ENCODE peak calls at places on chromosomes 4 and X, in four cellular contexts. One of them, this sample, is unnamed.

GRCh38 chrX:129617420-129617819 is 37.3 kb downstream of the APLN start:
- DNase-seq in CD8-positive, alpha-beta T cell: no peak
- DNase-seq in OCI-LY7: no peak
- DNase-seq in A549: no peak
- DNase-seq in this sample: no peak

GRCh38 chr4:19615086-19615689 is 636.5 kb upstream of the SLIT2 start:
- DNase-seq in CD8-positive, alpha-beta T cell: no peak
- DNase-seq in OCI-LY7: no peak
- DNase-seq in A549: no peak
- DNase-seq in this sample: no peak

GRCh38 chr4:72641611-72642010 is 72.6 kb upstream of the ADAMTS3 start:
- DNase-seq in CD8-positive, alpha-beta T cell: no peak
- DNase-seq in OCI-LY7: no peak
- DNase-seq in A549: no peak
- DNase-seq in this sample: no peak

GRCh38 chrX:139739138-139739537 is 31.2 kb upstream of the MCF2 start:
- DNase-seq in CD8-positive, alpha-beta T cell: peak; percentile 2
- DNase-seq in OCI-LY7: no peak
- DNase-seq in A549: no peak
- DNase-seq in this sample: peak; percentile 8

GRCh38 chrX:107675823-107676555 is 47.7 kb downstream of the PRPS1 start:
- DNase-seq in CD8-positive, alpha-beta T cell: no peak
- DNase-seq in OCI-LY7: peak; percentile 43
- DNase-seq in A549: no peak
- DNase-seq in this sample: no peak

GRCh38 chr4:3407930-3408792 is 33.6 kb upstream of the HGFAC start:
- DNase-seq in CD8-positive, alpha-beta T cell: no peak
- DNase-seq in OCI-LY7: no peak
- DNase-seq in A549: no peak
- DNase-seq in this sample: no peak

GRCh38 chr4:178137732-178138471 is 695.7 kb upstream of the AGA start:
- DNase-seq in CD8-positive, alpha-beta T cell: no peak
- DNase-seq in OCI-LY7: no peak
- DNase-seq in A549: no peak
- DNase-seq in this sample: no peak

GRCh38 chrX:101999644-102000539 is 68.1 kb upstream of the ZMAT1 start:
- DNase-seq in CD8-positive, alpha-beta T cell: no peak
- DNase-seq in OCI-LY7: no peak
- DNase-seq in A549: no peak
- DNase-seq in this sample: no peak

GRCh38 chr4:1087371-1087770 is 26.0 kb downstream of the RNF212 start:
- DNase-seq in CD8-positive, alpha-beta T cell: no peak
- DNase-seq in OCI-LY7: no peak
- DNase-seq in A549: no peak
- DNase-seq in this sample: no peak

GRCh38 chrX:69082055-69082752 is 83.0 kb downstream of the PJA1 start:
- DNase-seq in CD8-positive, alpha-beta T cell: no peak
- DNase-seq in OCI-LY7: no peak
- DNase-seq in A549: no peak
- DNase-seq in this sample: no peak

GRCh38 chr4:118729287-118730286 is 44.4 kb downstream of the METTL14 start:
- DNase-seq in CD8-positive, alpha-beta T cell: no peak
- DNase-seq in OCI-LY7: no peak
- DNase-seq in A549: no peak
- DNase-seq in this sample: no peak

GRCh38 chrX:137574102-137574783 is 8.3 kb downstream of the ZIC3 start:
- DNase-seq in CD8-positive, alpha-beta T cell: no peak
- DNase-seq in OCI-LY7: no peak
- DNase-seq in A549: no peak
- DNase-seq in this sample: no peak

GRCh38 chrX:12113321-12113720 is 25.0 kb upstream of the FRMPD4 start:
- DNase-seq in CD8-positive, alpha-beta T cell: no peak
- DNase-seq in OCI-LY7: no peak
- DNase-seq in A549: no peak
- DNase-seq in this sample: no peak

GRCh38 chr4:64715741-64716140 is 306.5 kb upstream of the TECRL start:
- DNase-seq in CD8-positive, alpha-beta T cell: no peak
- DNase-seq in OCI-LY7: no peak
- DNase-seq in A549: no peak
- DNase-seq in this sample: no peak

GRCh38 chrX:38638952-38639529 is 77.7 kb downstream of the TSPAN7 start:
- DNase-seq in CD8-positive, alpha-beta T cell: no peak
- DNase-seq in OCI-LY7: no peak
- DNase-seq in A549: no peak
- DNase-seq in this sample: no peak

GRCh38 chr4:138757432-138757831 is 258.1 kb upstream of the NOCT start:
- DNase-seq in CD8-positive, alpha-beta T cell: no peak
- DNase-seq in OCI-LY7: no peak
- DNase-seq in A549: no peak
- DNase-seq in this sample: no peak

GRCh38 chr4:169079942-169080827 is 70.1 kb upstream of the CBR4 start:
- DNase-seq in CD8-positive, alpha-beta T cell: no peak
- DNase-seq in OCI-LY7: no peak
- DNase-seq in A549: no peak
- DNase-seq in this sample: no peak

GRCh38 chr4:169085015-169085414 is 75.0 kb upstream of the CBR4 start:
- DNase-seq in CD8-positive, alpha-beta T cell: no peak
- DNase-seq in OCI-LY7: no peak
- DNase-seq in A549: no peak
- DNase-seq in this sample: no peak

GRCh38 chr4:169080970-169081369 is 70.9 kb upstream of the CBR4 start:
- DNase-seq in CD8-positive, alpha-beta T cell: no peak
- DNase-seq in OCI-LY7: peak; percentile 1
- DNase-seq in A549: no peak
- DNase-seq in this sample: no peak
- H3K27ac ChIP-seq in CD8-positive, alpha-beta T cell: no peak overlapping the region
- H3K27ac ChIP-seq in OCI-LY7: no peak overlapping the region
- H3K27ac ChIP-seq in A549: no peak overlapping the region
- H3K27ac ChIP-seq in this sample: no peak overlapping the region

GRCh38 chr4:44931720-44932119 is 205.4 kb upstream of the GNPDA2 start:
- DNase-seq in CD8-positive, alpha-beta T cell: no peak
- DNase-seq in OCI-LY7: no peak
- DNase-seq in A549: no peak
- DNase-seq in this sample: no peak
- TF ChIP-seq CTCF in CD8-positive, alpha-beta T cell: no peak
- TF ChIP-seq CTCF in OCI-LY7: no peak
- TF ChIP-seq CTCF in A549: no peak
- TF ChIP-seq CTCF in this sample: no peak

DNA sequence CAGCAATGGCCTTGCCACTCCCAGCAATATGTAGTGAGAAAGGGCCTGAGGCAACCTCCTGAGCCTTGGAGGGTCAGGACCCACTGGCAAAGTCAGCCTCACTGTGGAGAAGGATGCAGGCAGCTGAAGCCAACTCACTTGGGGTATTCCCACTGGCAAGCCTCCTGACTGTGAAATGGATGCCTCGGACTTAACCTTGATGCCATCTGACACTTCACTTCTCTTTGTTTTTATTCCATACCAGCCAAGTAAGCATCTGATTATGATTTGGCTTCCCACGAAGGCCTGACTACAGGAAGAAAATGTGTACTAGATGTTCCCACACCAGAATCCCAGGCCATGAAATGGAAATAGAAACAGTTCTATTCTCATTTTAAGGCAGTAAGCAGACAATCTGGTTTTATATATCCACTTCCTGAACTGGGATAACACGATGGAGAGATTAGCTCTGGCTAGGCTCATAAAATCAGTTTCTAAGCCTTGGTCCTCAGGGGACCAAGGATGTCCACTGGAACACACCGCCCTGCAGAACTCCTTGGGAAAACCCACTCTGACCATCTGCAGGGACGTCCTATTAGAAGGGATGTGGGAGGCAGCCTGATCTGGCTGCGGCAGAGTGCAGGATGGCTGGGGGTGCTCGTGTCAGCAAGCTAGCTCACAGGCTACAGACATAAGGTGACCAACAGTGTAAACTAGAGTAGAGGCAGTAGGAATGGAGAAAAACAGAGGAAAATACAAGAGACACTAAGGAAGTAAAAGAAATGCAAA is 89.3 kb downstream of the TSPAN5 start:
- DNase-seq in CD8-positive, alpha-beta T cell: no peak
- DNase-seq in OCI-LY7: no peak
- DNase-seq in A549: no peak
- DNase-seq in this sample: no peak
- H3K27ac ChIP-seq in CD8-positive, alpha-beta T cell: no peak overlapping the region
- H3K27ac ChIP-seq in OCI-LY7: no peak overlapping the region
- H3K27ac ChIP-seq in A549: no peak overlapping the region
- H3K27ac ChIP-seq in this sample: no peak overlapping the region

GRCh38 chr4:163663454-163664225 is 169.2 kb downstream of the TMA16 start:
- DNase-seq in CD8-positive, alpha-beta T cell: no peak
- DNase-seq in OCI-LY7: peak; percentile 93
- DNase-seq in A549: no peak
- DNase-seq in this sample: no peak
- TF ChIP-seq CTCF in CD8-positive, alpha-beta T cell: no peak
- TF ChIP-seq CTCF in OCI-LY7: peak; percentile 52
- TF ChIP-seq CTCF in A549: no peak
- TF ChIP-seq CTCF in this sample: no peak

DNA sequence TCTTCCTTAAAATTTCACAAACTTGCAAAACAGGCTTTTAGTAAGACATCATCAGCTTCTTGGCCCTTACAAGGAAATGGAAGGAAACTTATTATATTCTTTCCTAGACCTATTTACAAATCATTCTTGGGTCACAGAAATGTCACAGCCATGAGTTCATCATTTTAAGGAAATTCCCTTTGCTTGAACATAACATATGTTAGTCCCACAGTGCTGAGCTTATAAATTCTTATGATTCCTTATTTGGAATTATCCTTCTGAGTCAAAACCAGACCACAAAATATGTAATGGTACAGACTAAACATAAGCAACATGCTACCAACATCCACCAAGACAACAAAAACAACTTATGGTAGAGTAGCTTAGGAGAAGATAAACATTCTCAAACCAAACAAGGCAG is 236.9 kb upstream of the CTSO start:
- DNase-seq in CD8-positive, alpha-beta T cell: no peak
- DNase-seq in OCI-LY7: no peak
- DNase-seq in A549: no peak
- DNase-seq in this sample: no peak
- H3K27ac ChIP-seq in CD8-positive, alpha-beta T cell: no peak overlapping the region
- H3K27ac ChIP-seq in OCI-LY7: no peak overlapping the region
- H3K27ac ChIP-seq in A549: no peak overlapping the region
- H3K27ac ChIP-seq in this sample: no peak overlapping the region

DNA sequence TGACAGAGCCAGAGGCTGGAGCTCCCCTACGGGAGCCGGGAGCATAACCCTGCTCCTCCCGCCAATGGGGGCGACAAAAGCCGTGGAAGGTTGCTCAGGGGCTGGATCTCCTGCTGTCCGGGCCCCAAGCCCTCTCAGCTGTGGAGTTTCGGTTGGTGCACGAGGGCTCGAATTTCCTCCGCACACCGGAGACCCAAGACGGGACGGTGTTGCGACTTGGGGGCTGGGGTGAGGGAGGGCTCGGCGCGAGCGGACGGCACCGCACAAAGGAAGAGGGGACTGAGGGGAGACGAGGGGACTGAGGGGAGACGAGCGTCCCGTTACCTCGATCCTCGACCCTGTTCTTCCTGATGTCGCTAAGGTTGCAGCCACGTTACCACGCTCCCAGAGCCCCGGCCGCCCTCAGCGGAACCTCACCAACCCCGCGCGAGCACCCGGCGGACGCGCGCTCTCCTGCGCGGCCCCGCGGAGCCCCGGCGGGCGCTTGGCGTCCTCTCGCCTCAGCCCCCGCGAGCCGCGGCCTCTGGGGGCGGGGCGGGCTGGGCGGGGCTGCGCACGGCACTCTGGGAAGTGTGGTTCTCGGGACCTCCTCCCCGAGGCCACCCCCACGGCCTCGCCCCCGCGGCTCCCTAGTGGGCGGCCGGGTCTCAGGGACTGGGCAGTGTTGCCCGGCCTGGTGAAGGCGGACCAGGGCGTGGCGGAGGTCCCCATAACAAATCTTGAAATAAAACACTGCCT is at the start of gene KLHL8:
- DNase-seq in CD8-positive, alpha-beta T cell: peak; percentile 87
- DNase-seq in OCI-LY7: peak; percentile 90
- DNase-seq in A549: peak; percentile 86
- DNase-seq in this sample: peak; percentile 89
- TF ChIP-seq CTCF in CD8-positive, alpha-beta T cell: peak; percentile 39
- TF ChIP-seq CTCF in OCI-LY7: peak; percentile 35
- TF ChIP-seq CTCF in A549: peak; percentile 23
- TF ChIP-seq CTCF in this sample: peak; percentile 1

This sample was measured in RWPE1.